ENCODE peak calls at places on chromosomes 1 and 21, in nine cellular contexts. L is HS-5, M is mucosa of gallbladder, I is NCI-H1092, K is HTR-8/SVneo, P is AG20443, J is adrenal gland, Q is A549, A is retina. F is an unnamed sample.

GRCh38 chr21:33967086-33967571 is 51.5 kb upstream of the ATP5PO start:
- DNase-seq in L (no peak), M (no peak), I (no peak), K (no peak), P (no peak), J (no peak), Q (no peak), A (no peak), F (no peak)

GRCh38 chr1:46806196-46807020 is 7.6 kb downstream of the CYP4B1 start:
- DNase-seq in L (no peak), M (peak; percentile 65), I (no peak), K (no peak), P (peak; percentile 38), J (peak; percentile 35), Q (no peak), A (no peak), F (no peak)

GRCh38 chr1:214187933-214188332 is 93.0 kb upstream of the SMYD2 start:
- DNase-seq in L (no peak), M (no peak), I (no peak), K (no peak), P (no peak), J (no peak), Q (no peak), A (peak; percentile 32), F (no peak)

GRCh38 chr1:3610165-3610822 is 1.0 kb downstream of the MEGF6 start:
- DNase-seq in L (no peak), M (no peak), I (no peak), K (no peak), P (no peak), J (no peak), Q (no peak), A (peak; percentile 71), F (peak; percentile 29)

GRCh38 chr1:29641921-29642320 is 405.6 kb downstream of the PTPRU start:
- DNase-seq in L (no peak), M (no peak), I (no peak), K (no peak), P (no peak), J (no peak), Q (no peak), A (no peak), F (no peak)

GRCh38 chr1:44714532-44714931 is 16.4 kb downstream of the RNU5D-1 start:
- DNase-seq in L (no peak), M (no peak), I (no peak), K (no peak), P (no peak), J (no peak), Q (no peak), A (no peak), F (no peak)

GRCh38 chr21:18614327-18614726 is 210.7 kb upstream of the TMPRSS15 start:
- DNase-seq in L (no peak), M (no peak), I (no peak), K (no peak), P (no peak), J (no peak), Q (no peak), A (peak; percentile 35), F (no peak)

GRCh38 chr1:234958702-234959649 is 169.7 kb downstream of the TOMM20 start:
- DNase-seq in L (no peak), M (no peak), I (no peak), K (no peak), P (no peak), J (peak; percentile 19), Q (no peak), A (no peak), F (no peak)

GRCh38 chr1:60995093-60995492 is 87.3 kb upstream of the NFIA start:
- DNase-seq in L (no peak), M (no peak), I (no peak), K (no peak), P (no peak), J (no peak), Q (no peak), A (no peak), F (no peak)

GRCh38 chr1:62588000-62588399 is 9.3 kb upstream of the ANGPTL3 start:
- DNase-seq in L (no peak), M (no peak), I (no peak), K (no peak), P (no peak), J (no peak), Q (no peak), A (no peak), F (no peak)

GRCh38 chr1:56516539-56517252 is 62.7 kb downstream of the PLPP3 start:
- DNase-seq in L (no peak), M (peak; percentile 67), I (no peak), K (no peak), P (peak; percentile 62), J (no peak), Q (no peak), A (no peak), F (peak; percentile 64)

GRCh38 chr1:184705271-184705670 is 49.4 kb downstream of the EDEM3 start:
- DNase-seq in L (no peak), M (no peak), I (no peak), K (no peak), P (no peak), J (no peak), Q (no peak), A (no peak), F (no peak)

GRCh38 chr1:116733466-116734108 is 20.6 kb upstream of the CD2 start:
- DNase-seq in L (no peak), M (no peak), I (no peak), K (no peak), P (no peak), J (no peak), Q (no peak), A (no peak), F (no peak)

GRCh38 chr21:36725793-36726386 is 27.0 kb downstream of the SIM2 start:
- DNase-seq in L (no peak), M (no peak), I (no peak), K (no peak), P (no peak), J (no peak), Q (no peak), A (no peak), F (no peak)

GRCh38 chr21:37435120-37435519 is 68.5 kb downstream of the DYRK1A start:
- DNase-seq in L (no peak), M (peak; percentile 66), I (no peak), K (peak; percentile 62), P (peak; percentile 73), J (peak; percentile 64), Q (peak; percentile 38), A (peak; percentile 67), F (peak; percentile 86)

GRCh38 chr1:197144570-197145325 is 1.7 kb downstream of the ASPM start:
- DNase-seq in L (no peak), M (no peak), I (no peak), K (no peak), P (peak; percentile 21), J (no peak), Q (no peak), A (no peak), F (peak; percentile 14)

GRCh38 chr1:37399205-37399604 is 75.2 kb upstream of the ZC3H12A start:
- DNase-seq in L (no peak), M (no peak), I (peak; percentile 50), K (no peak), P (no peak), J (no peak), Q (no peak), A (no peak), F (no peak)

GRCh38 chr21:46214478-46215340 is 13.9 kb downstream of the LSS start:
- DNase-seq in L (no peak), M (no peak), I (no peak), K (no peak), P (no peak), J (peak; percentile 10), Q (no peak), A (no peak), F (no peak)

GRCh38 chr1:155082941-155083541 is 4.4 kb downstream of the EFNA3 start:
- DNase-seq in L (no peak), M (no peak), I (no peak), K (no peak), P (no peak), J (no peak), Q (no peak), A (no peak), F (no peak)

GRCh38 chr1:61687901-61688300 is 37.0 kb downstream of the TM2D1 start:
- DNase-seq in L (no peak), M (no peak), I (no peak), K (no peak), P (no peak), J (no peak), Q (no peak), A (no peak), F (no peak)

GRCh38 chr1:234844479-234845031 is 234.6 kb upstream of the IRF2BP2 start:
- DNase-seq in L (no peak), M (no peak), I (no peak), K (no peak), P (no peak), J (no peak), Q (no peak), A (no peak), F (no peak)

GRCh38 chr1:67307251-67308060 is at the start of gene IL12RB2:
- DNase-seq in L (no peak), M (no peak), I (no peak), K (no peak), P (peak; percentile 34), J (no peak), Q (no peak), A (peak; percentile 61), F (peak; percentile 6)

GRCh38 chr21:44760376-44760775 is 41.2 kb downstream of the UBE2G2 start:
- DNase-seq in L (no peak), M (no peak), I (no peak), K (no peak), P (no peak), J (no peak), Q (no peak), A (no peak), F (no peak)

GRCh38 chr1:226429868-226430715 is 22.2 kb upstream of the PARP1 start:
- DNase-seq in L (no peak), M (no peak), I (no peak), K (no peak), P (no peak), J (no peak), Q (no peak), A (no peak), F (no peak)

GRCh38 chr1:94048413-94049164 is 72.4 kb downstream of the ABCA4 start:
- DNase-seq in L (no peak), M (no peak), I (no peak), K (no peak), P (peak; percentile 47), J (no peak), Q (no peak), A (no peak), F (peak; percentile 72)

GRCh38 chr1:160429702-160430535 is 29.6 kb downstream of the VANGL2 start:
- DNase-seq in L (no peak), M (no peak), I (no peak), K (no peak), P (no peak), J (no peak), Q (no peak), A (no peak), F (no peak)

GRCh38 chr1:235161685-235162327 is 756 bp upstream of the RBM34 start:
- DNase-seq in L (no peak), M (no peak), I (no peak), K (peak; percentile 11), P (no peak), J (no peak), Q (no peak), A (no peak), F (no peak)

GRCh38 chr1:82632164-82632563 is 831.4 kb downstream of the ADGRL2 start:
- DNase-seq in L (no peak), M (no peak), I (no peak), K (no peak), P (no peak), J (no peak), Q (no peak), A (no peak), F (no peak)

GRCh38 chr1:79667848-79668696 is 661.5 kb upstream of the ADGRL4 start:
- DNase-seq in L (no peak), M (no peak), I (no peak), K (no peak), P (no peak), J (no peak), Q (no peak), A (no peak), F (no peak)

GRCh38 chr1:50272923-50273322 is 150.3 kb downstream of the DMRTA2 start:
- DNase-seq in L (no peak), M (no peak), I (peak; percentile 59), K (no peak), P (no peak), J (no peak), Q (no peak), A (no peak), F (no peak)

GRCh38 chr1:53946252-53947171 is at the start of gene LRRC42:
- DNase-seq in L (no peak), M (no peak), I (no peak), K (no peak), P (peak; percentile 100), J (no peak), Q (no peak), A (no peak), F (peak; percentile 99)